ENCODE peak calls at places on chromosomes 2 and 18, in nine cellular contexts. Q is prostate gland, I is HFF-Myc, B is psoas muscle, S is PC-3, A is BE2C, P is mesothelial cell of epicardium, F is left lung, J is AG09309. E is an unnamed sample.

GRCh38 chr2:170820647-170821630 is 4.3 kb downstream of the GAD1 start:
- DNase-seq in Q (no peak), I (no peak), B (no peak), S (no peak), A (no peak), P (no peak), F (no peak), J (no peak), E (no peak)

GRCh38 chr18:73948497-73948896 is 199.1 kb downstream of the FBXO15 start:
- DNase-seq in Q (no peak), I (peak), B (no peak), S (no peak), A (no peak), P (no peak), F (no peak), J (no peak), E (no peak)

GRCh38 chr18:35620765-35621164 is 39.2 kb downstream of the GALNT1 start:
- DNase-seq in Q (no peak), I (no peak), B (no peak), S (no peak), A (no peak), P (no peak), F (no peak), J (no peak), E (no peak)

GRCh38 chr2:17574406-17575073 is 34.0 kb downstream of the VSNL1 start:
- DNase-seq in Q (no peak), I (no peak), B (no peak), S (no peak), A (no peak), P (no peak), F (no peak), J (no peak), E (no peak)

GRCh38 chr2:121897335-121897970 is 142.0 kb downstream of the TSN start:
- DNase-seq in Q (no peak), I (no peak), B (no peak), S (peak), A (peak), P (no peak), F (no peak), J (no peak), E (peak)

GRCh38 chr2:239061824-239062560 is 214.1 kb downstream of the TWIST2 start:
- DNase-seq in Q (no peak), I (no peak), B (peak), S (no peak), A (peak), P (peak), F (peak), J (no peak), E (no peak)

GRCh38 chr18:36309436-36310391 is 12.2 kb downstream of the FHOD3 start:
- DNase-seq in Q (no peak), I (peak), B (peak), S (peak), A (peak), P (peak), F (no peak), J (peak), E (peak)

GRCh38 chr2:5459041-5459440 is 233.1 kb upstream of the SOX11 start:
- DNase-seq in Q (no peak), I (no peak), B (no peak), S (no peak), A (no peak), P (no peak), F (no peak), J (no peak), E (no peak)

GRCh38 chr2:135258193-135258592 is 206.1 kb downstream of the RAB3GAP1 start:
- DNase-seq in Q (no peak), I (no peak), B (no peak), S (peak), A (no peak), P (no peak), F (no peak), J (no peak), E (no peak)

GRCh38 chr2:64063924-64064331 is 44.7 kb upstream of the VPS54 start:
- DNase-seq in Q (peak), I (no peak), B (no peak), S (no peak), A (no peak), P (no peak), F (no peak), J (no peak), E (peak)

GRCh38 chr2:207603486-207603885 is 21.7 kb downstream of the METTL21A start:
- DNase-seq in Q (no peak), I (no peak), B (no peak), S (no peak), A (no peak), P (no peak), F (no peak), J (no peak), E (no peak)

GRCh38 chr18:5891361-5892215 is 3.7 kb downstream of the TMEM200C start:
- DNase-seq in Q (no peak), I (no peak), B (peak), S (no peak), A (no peak), P (no peak), F (peak), J (no peak), E (no peak)

GRCh38 chr2:14587119-14587518 is 45.4 kb upstream of the LRATD1 start:
- DNase-seq in Q (no peak), I (no peak), B (no peak), S (peak), A (no peak), P (no peak), F (no peak), J (no peak), E (no peak)

GRCh38 chr2:74873678-74874640 is 40.0 kb downstream of the HK2 start:
- DNase-seq in Q (no peak), I (no peak), B (no peak), S (no peak), A (no peak), P (no peak), F (peak), J (no peak), E (no peak)

GRCh38 chr2:235480614-235481013 is 13.2 kb upstream of the AGAP1 start:
- DNase-seq in Q (no peak), I (no peak), B (no peak), S (no peak), A (no peak), P (no peak), F (no peak), J (no peak), E (no peak)

GRCh38 chr2:15734871-15735737 is 143.4 kb downstream of the DDX1 start:
- DNase-seq in Q (no peak), I (no peak), B (no peak), S (no peak), A (no peak), P (peak), F (no peak), J (no peak), E (no peak)

GRCh38 chr2:61662990-61663389 is 124.8 kb upstream of the XPO1 start:
- DNase-seq in Q (no peak), I (no peak), B (no peak), S (no peak), A (no peak), P (no peak), F (no peak), J (no peak), E (no peak)

DNA sequence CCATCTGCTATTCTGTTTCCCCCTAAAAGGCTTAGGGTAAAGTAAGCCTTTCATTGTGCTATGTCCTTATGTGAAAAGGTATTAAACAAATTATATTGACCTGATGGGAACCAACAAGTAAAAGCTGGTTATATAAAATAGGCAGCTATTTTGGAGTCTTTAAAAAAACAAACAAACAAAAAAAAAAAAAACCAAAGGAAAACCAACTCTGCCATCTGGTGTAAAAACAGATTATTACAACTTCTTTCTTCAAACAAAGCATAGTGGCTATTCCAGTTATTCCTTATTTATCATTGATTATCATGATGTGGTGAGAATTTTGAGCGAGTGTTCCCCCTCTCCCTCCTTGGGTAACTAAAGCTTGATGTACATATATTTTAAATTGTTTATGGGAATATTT is 122.3 kb upstream of the FHL2 start:
- DNase-seq in Q (no peak), I (no peak), B (no peak), S (peak), A (no peak), P (no peak), F (no peak), J (no peak), E (no peak)
- TF ChIP-seq CTCF in Q (peak), I (no peak), B (peak), S (peak), A (peak), P (peak), F (peak), J (peak), E (peak)

GRCh38 chr2:217142649-217143266 is 282.9 kb upstream of the TNP1 start:
- DNase-seq in Q (no peak), I (peak), B (no peak), S (peak), A (peak), P (no peak), F (no peak), J (no peak), E (no peak)
- TF ChIP-seq CTCF in Q (no peak), I (peak), B (peak), S (peak), A (peak), P (no peak), F (peak), J (peak), E (peak)

GRCh38 chr2:241008711-241009121 is 10.3 kb downstream of the SNED1 start:
- DNase-seq in Q (peak), I (no peak), B (peak), S (no peak), A (no peak), P (no peak), F (no peak), J (no peak), E (no peak)

GRCh38 chr2:241011296-241011600 is 12.8 kb downstream of the SNED1 start:
- DNase-seq in Q (peak), I (no peak), B (peak), S (no peak), A (no peak), P (no peak), F (no peak), J (no peak), E (no peak)

GRCh38 chr2:241010531-241011295 is 12.3 kb downstream of the SNED1 start:
- DNase-seq in Q (peak), I (no peak), B (peak), S (no peak), A (no peak), P (peak), F (peak), J (no peak), E (no peak)

GRCh38 chr2:241009191-241009590 is 10.8 kb downstream of the SNED1 start:
- DNase-seq in Q (peak), I (no peak), B (peak), S (no peak), A (no peak), P (no peak), F (no peak), J (no peak), E (no peak)

DNA sequence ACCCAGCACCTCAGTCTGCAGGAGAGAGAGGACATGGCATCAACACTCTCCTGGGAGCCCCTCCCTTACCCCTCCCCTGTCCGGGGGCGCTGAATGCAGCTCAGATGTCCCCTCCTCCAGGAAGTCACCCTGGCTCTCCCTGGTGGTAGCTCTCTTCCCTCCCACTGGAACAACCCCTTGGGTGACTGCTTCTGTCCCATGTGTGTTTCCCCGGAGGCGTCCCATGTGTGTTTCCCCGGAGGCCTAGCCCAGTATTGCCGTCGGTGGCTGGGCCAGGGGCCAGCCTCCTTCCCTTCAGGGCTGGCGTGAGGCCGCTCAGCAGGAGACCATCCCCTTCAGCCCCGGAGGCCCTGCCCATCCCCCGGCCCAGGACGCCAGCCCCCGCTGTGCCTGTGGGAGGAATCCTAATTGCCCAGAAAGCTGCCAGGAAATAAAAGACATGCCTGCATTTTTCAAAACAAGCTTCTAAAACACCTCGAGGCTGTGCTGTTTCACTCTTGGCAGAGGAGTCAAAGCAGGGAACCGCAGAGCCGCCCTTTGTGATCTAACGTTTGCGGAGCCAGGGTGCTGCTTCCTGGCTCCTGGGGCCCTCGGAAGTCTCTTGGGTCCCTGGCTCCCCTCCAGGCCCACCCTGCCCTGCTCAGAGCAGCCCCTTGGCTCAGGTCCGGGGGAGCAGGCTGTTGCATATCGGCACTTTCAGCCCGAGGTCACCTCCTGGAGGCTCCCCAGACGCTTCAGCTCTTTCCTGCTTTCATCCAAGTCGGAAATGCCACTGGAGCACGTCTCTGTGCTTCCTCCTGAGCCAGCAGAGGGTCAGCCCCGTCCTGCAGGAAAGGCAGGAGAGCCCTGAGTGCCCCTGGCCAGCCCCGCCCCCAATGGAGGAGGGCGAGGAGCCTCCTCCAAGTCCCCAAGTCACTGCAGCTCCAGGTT is 11.4 kb downstream of the SNED1 start:
- DNase-seq in Q (peak), I (peak), B (peak), S (peak), A (no peak), P (peak), F (peak), J (peak), E (peak)
- TF ChIP-seq CTCF in Q (no peak), I (no peak), B (no peak), S (no peak), A (no peak), P (no peak), F (no peak), J (peak), E (no peak)

DNA sequence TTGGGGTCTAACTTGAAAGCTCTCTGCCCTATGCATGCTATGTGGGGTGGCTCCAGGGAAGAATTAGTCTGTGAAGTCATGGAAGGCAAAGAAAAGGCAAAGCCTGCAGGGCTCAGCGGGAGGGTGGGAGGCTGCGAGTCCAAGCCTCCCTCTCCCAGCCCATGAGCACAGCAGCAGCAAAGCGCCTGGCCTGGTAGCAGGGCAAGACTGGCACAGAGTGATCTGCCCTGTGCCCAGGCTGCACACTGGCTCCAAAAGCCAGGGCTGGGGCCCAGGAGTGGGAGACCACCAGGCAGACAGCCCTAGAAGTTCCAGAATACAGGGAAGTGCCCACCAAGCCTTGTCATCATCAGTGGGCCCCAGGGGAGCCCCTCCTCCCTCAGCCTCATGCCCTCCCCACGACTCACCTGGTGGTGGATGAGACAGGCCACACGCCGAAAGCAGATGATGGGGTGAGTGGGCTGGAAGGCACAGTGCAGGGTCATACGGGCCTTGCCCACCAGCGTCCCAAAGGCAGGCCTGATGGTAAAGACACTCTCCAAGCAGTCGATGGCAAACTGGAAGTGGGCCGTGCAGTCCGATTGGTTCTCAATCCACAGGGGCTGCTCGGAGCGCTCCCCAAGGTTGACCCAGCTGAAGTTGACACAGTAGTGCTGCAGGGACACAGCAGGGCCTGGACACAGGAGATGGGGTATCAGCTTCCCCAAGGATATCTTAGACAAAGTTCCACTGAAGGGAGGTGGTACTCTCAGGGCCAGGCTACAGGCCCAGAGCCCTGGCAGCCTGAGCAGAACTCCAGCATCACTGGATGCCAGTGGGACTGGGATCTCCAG is 12.1 kb downstream of the CFAP65 start:
- DNase-seq in Q (no peak), I (no peak), B (no peak), S (no peak), A (no peak), P (no peak), F (no peak), J (no peak), E (no peak)
- TF ChIP-seq CTCF in Q (no peak), I (no peak), B (no peak), S (no peak), A (no peak), P (no peak), F (no peak), J (no peak), E (no peak)

DNA sequence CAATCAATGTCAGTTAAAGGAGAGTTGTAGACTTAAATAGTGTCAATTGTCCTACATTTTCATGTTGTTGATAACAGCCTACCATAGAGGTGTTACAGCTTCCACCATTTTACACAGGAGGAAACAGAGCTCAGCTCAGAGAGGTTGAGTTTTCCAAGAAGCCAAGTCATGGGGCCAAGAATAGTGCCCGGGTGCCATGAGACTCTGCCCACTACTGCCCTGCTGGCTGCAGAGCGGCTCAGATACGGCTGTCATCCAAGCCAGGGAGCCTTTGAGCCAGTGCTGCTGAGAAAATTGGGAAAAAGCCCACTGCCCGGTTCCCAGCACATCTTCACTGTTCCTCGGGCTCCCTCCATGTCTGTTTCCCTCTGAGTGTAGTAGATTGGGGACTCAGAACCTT is 22.0 kb downstream of the RAB12 start:
- DNase-seq in Q (no peak), I (no peak), B (no peak), S (no peak), A (no peak), P (no peak), F (no peak), J (no peak), E (no peak)
- TF ChIP-seq CTCF in Q (no peak), I (no peak), B (no peak), S (no peak), A (no peak), P (no peak), F (no peak), J (no peak), E (no peak)

E was measured in AG04450.